ENCODE peak calls at places on chromosomes 12 and 14, in five cellular contexts. B, O, V, R and S are unnamed samples.

GRCh38 chr14:59890676-59891075 is 20.1 kb upstream of the RTN1 start:
- DNase-seq in B (no peak), V (no peak), O (no peak), R (no peak), S (no peak)

GRCh38 chr12:31317471-31318397 is 8.2 kb downstream of the SINHCAF start:
- DNase-seq in O (no peak), B (no peak), R (no peak), V (no peak), S (no peak)

GRCh38 chr12:16473610-16474326 is 126.3 kb downstream of the MGST1 start:
- DNase-seq in O (no peak), B (no peak), V (no peak), R (no peak), S (no peak)

GRCh38 chr12:31585271-31585670 is 5.7 kb downstream of the DENND5B start:
- DNase-seq in V (no peak), B (no peak), R (no peak), O (no peak), S (no peak)

GRCh38 chr12:53938276-53939140 is at the start of gene HOXC13:
- DNase-seq in O (peak; percentile 96), V (peak; percentile 47), R (peak; percentile 86), B (no peak), S (no peak)

GRCh38 chr14:78486081-78486480 is 315.9 kb downstream of the NRXN3 start:
- DNase-seq in B (no peak), V (no peak), O (no peak), R (no peak), S (no peak)

GRCh38 chr14:91219505-91220389 is 24.8 kb downstream of the GPR68 start:
- DNase-seq in O (no peak), R (no peak), V (no peak), B (no peak), S (no peak)

GRCh38 chr14:90487031-90487430 is 90.2 kb downstream of the CALM1 start:
- DNase-seq in V (no peak), O (no peak), B (no peak), R (peak; percentile 82), S (no peak)

GRCh38 chr12:3160081-3160480 is 82.9 kb downstream of the TSPAN9 start:
- DNase-seq in R (no peak), B (no peak), O (no peak), V (no peak), S (no peak)

GRCh38 chr14:103847954-103848719 is 762 bp upstream of the PPP1R13B start:
- DNase-seq in B (no peak), O (peak; percentile 15), V (peak; percentile 74), R (peak; percentile 49), S (no peak)

GRCh38 chr14:50658203-50658602 is 9.9 kb downstream of the SAV1 start:
- DNase-seq in B (no peak), O (no peak), R (no peak), V (no peak), S (no peak)

GRCh38 chr12:93019911-93020224 is 90.8 kb upstream of the EEA1 start:
- DNase-seq in V (peak; percentile 84), B (no peak), O (no peak), R (no peak), S (no peak)

GRCh38 chr12:20000229-20000869 is 368.0 kb upstream of the PDE3A start:
- DNase-seq in V (no peak), R (no peak), O (no peak), B (no peak), S (no peak)

GRCh38 chr14:80615831-80616230 is 325.7 kb downstream of the CEP128 start:
- DNase-seq in V (no peak), R (no peak), B (no peak), O (no peak), S (no peak)

GRCh38 chr12:68904351-68904982 is 28.5 kb downstream of the CPM start:
- DNase-seq in B (no peak), O (no peak), V (no peak), R (no peak), S (no peak)

GRCh38 chr14:65411656-65412188 is 808 bp upstream of the FUT8 start:
- DNase-seq in V (peak; percentile 90), R (peak; percentile 82), B (peak; percentile 89), O (peak; percentile 73), S (peak; percentile 98)

GRCh38 chr12:123389560-123390351 is 5.8 kb downstream of the KMT5A start:
- DNase-seq in B (no peak), R (peak; percentile 77), O (peak; percentile 65), V (peak; percentile 39), S (no peak)

GRCh38 chr12:123388948-123389559 is 5.1 kb downstream of the KMT5A start:
- DNase-seq in B (no peak), O (no peak), V (peak; percentile 38), R (peak; percentile 82), S (no peak)

GRCh38 chr12:123388218-123388947 is 4.5 kb downstream of the KMT5A start:
- DNase-seq in R (peak; percentile 98), O (peak; percentile 97), B (peak; percentile 57), V (peak; percentile 81), S (peak; percentile 94)

GRCh38 chr12:123384994-123385376 is 1.1 kb downstream of the KMT5A start:
- DNase-seq in O (peak; percentile 23), B (no peak), V (no peak), R (no peak), S (no peak)

DNA sequence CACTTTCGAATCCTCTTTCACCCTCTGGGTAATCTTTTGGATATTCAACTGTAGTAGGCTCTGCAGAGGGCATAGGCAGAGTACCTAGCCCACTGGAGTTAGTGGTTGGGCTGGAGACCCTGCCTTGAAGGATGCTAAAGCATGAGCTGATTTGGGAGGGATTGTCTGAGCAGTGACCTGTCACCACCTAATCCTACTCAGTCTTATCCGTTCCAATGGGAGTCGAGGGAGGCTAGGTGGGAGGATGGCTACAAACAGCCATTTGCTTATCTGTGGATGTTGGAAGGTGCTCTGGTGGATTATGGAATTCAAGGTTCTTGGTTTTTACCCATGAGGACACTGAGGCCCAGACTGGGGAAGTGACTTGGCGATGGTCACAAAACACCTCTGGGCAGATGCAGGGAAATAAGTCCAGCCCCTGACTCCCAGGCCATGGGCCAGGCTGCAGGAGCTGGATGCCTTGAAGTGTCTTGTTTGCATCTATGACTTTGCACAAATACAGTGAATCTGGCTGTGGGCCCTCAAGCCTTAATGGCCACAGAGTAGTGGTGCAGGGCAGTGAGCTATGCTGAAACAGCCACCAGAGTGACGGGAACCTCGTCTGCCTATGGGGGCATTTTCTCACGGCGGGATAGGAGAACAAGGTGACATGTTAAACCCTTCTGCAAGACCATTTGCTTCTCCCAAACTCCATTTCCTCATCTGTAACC is 3.7 kb downstream of the KMT5A start:
- DNase-seq in O (peak; percentile 89), R (no peak), V (no peak), B (no peak), S (no peak)
- H3K4me3 ChIP-seq in O (peak overlapping the region; percentile 42), R (peak overlapping the region; percentile 64), V (no peak overlapping the region), B (peak overlapping the region; percentile 61), S (peak overlapping the region; percentile 77)

GRCh38 chr14:77123381-77124344 is 17.9 kb downstream of the ZDHHC22 start:
- DNase-seq in V (no peak), O (peak; percentile 30), B (peak; percentile 37), R (no peak), S (no peak)
- TF ChIP-seq EP300 in V (no peak), O (no peak), B (no peak), R (no peak), S (no peak)

GRCh38 chr12:107788281-107788680 is 13.8 kb downstream of the ASCL4 start:
- DNase-seq in R (no peak), B (no peak), O (no peak), V (no peak), S (no peak)
- H3K27me3 ChIP-seq in R (no peaks in the 10 kb centered on the region), B (no peaks in the 10 kb centered on the region), O (peaks cover 5% of the 10 kb centered on the region), V (no peaks in the 10 kb centered on the region), S (no peaks in the 10 kb centered on the region)

GRCh38 chr12:121786441-121786825 is 7.1 kb downstream of the RHOF start:
- DNase-seq in V (no peak), O (no peak), B (no peak), R (no peak), S (no peak)
- H3K4me3 ChIP-seq in V (no peak overlapping the region), O (no peak overlapping the region), B (no peak overlapping the region), R (no peak overlapping the region), S (no peak overlapping the region)

GRCh38 chr12:117874842-117875434 is 93.9 kb downstream of the KSR2 start:
- DNase-seq in R (peak; percentile 82), B (peak; percentile 34), V (peak; percentile 50), O (peak; percentile 73), S (no peak)

GRCh38 chr12:117872521-117873169 is 96.1 kb downstream of the KSR2 start:
- DNase-seq in O (no peak), R (no peak), V (no peak), B (no peak), S (no peak)

GRCh38 chr12:117876492-117876816 is 92.3 kb downstream of the KSR2 start:
- DNase-seq in O (no peak), R (no peak), V (no peak), B (no peak), S (no peak)

GRCh38 chr12:117878598-117878997 is 90.2 kb downstream of the KSR2 start:
- DNase-seq in O (no peak), R (no peak), B (no peak), V (no peak), S (no peak)

GRCh38 chr12:117875652-117876491 is 92.9 kb downstream of the KSR2 start:
- DNase-seq in V (no peak), R (peak; percentile 33), B (no peak), O (peak; percentile 12), S (no peak)
- TF ChIP-seq EP300 in V (no peak), R (no peak), B (no peak), O (no peak), S (no peak)

DNA sequence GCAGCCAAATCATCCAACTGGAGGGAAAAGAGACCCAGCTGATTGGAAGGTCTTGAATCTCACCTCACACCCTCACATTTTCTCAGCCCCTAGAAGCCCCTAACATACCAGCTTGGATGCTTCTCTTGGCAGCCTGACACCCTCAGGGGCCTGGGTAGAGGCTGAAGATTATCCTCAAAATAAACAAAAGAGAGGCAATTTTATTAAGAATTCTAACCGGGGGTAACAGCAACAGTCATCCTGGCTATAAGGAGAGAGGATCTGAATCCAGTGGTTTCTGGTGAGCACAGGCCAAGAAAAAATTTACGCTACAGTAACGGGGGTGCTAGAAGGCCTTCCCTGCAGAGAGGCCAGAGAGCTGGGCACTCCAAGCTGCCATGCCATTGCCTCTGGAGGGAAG is 21.6 kb downstream of the KRT76 start:
- DNase-seq in V (no peak), B (no peak), O (no peak), R (no peak), S (no peak)
- H3K27me3 ChIP-seq in V (no peaks in the 10 kb centered on the region), B (no peaks in the 10 kb centered on the region), O (no peaks in the 10 kb centered on the region), R (no peaks in the 10 kb centered on the region), S (no peaks in the 10 kb centered on the region)